ENCODE peak calls at places on chromosomes 16 and 17, in six cellular contexts. N, P, R, F, S and I are unnamed samples.

GRCh38 chr17:1986783-1987451 is 38.2 kb downstream of the RTN4RL1 start:
- DNase-seq in N (no peak), P (no peak), R (no peak), F (no peak), S (no peak), I (no peak)

GRCh38 chr17:18256351-18256750 is 2.2 kb downstream of the FLII start:
- DNase-seq in N (no peak), P (no peak), R (no peak), F (no peak), S (no peak), I (no peak)

GRCh38 chr17:31446195-31446967 is 54.9 kb downstream of the RAB11FIP4 start:
- DNase-seq in N (no peak), P (peak), R (no peak), F (no peak), S (no peak), I (no peak)

GRCh38 chr17:29140631-29141483 is 39.3 kb downstream of the MYO18A start:
- DNase-seq in N (no peak), P (no peak), R (no peak), F (peak), S (peak), I (no peak)

GRCh38 chr17:48611681-48612455 is 1.1 kb upstream of the HOXB7 start:
- DNase-seq in N (peak), P (peak), R (no peak), F (no peak), S (no peak), I (no peak)

GRCh38 chr16:80300876-80301275 is 239.9 kb upstream of the DYNLRB2 start:
- DNase-seq in N (peak), P (no peak), R (peak), F (no peak), S (no peak), I (no peak)

GRCh38 chr16:86362155-86362849 is 148.0 kb upstream of the FOXF1 start:
- DNase-seq in N (no peak), P (no peak), R (no peak), F (no peak), S (no peak), I (no peak)

GRCh38 chr17:28170771-28171170 is 128.3 kb downstream of the NLK start:
- DNase-seq in N (no peak), P (no peak), R (no peak), F (no peak), S (no peak), I (no peak)

GRCh38 chr17:37743612-37743874 is 1.3 kb downstream of the HNF1B start:
- DNase-seq in N (no peak), P (peak), R (no peak), F (no peak), S (no peak), I (no peak)

GRCh38 chr16:26505501-26505900 is 561.2 kb upstream of the C16orf82 start:
- DNase-seq in N (no peak), P (no peak), R (no peak), F (no peak), S (no peak), I (no peak)

GRCh38 chr17:77888242-77889134 is 70.0 kb upstream of the TNRC6C start:
- DNase-seq in N (no peak), P (no peak), R (no peak), F (no peak), S (no peak), I (peak)

GRCh38 chr16:12902511-12903324 is 1.3 kb downstream of the SHISA9 start:
- DNase-seq in N (no peak), P (no peak), R (no peak), F (no peak), S (no peak), I (no peak)

GRCh38 chr16:67302882-67303434 is 23.6 kb downstream of the KCTD19 start:
- DNase-seq in N (no peak), P (no peak), R (no peak), F (no peak), S (no peak), I (peak)

GRCh38 chr17:75498726-75499213 is 16.6 kb downstream of the CASKIN2 start:
- DNase-seq in N (no peak), P (no peak), R (no peak), F (no peak), S (no peak), I (no peak)

GRCh38 chr16:15592324-15592723 is 50.6 kb downstream of the MARF1 start:
- DNase-seq in N (no peak), P (peak), R (no peak), F (no peak), S (no peak), I (no peak)

GRCh38 chr16:4377573-4378146 is 6.0 kb downstream of the VASN start:
- DNase-seq in N (no peak), P (no peak), R (no peak), F (no peak), S (peak), I (no peak)

GRCh38 chr17:76696763-76697701 is 13.7 kb downstream of the MXRA7 start:
- DNase-seq in N (no peak), P (no peak), R (peak), F (no peak), S (no peak), I (no peak)

GRCh38 chr17:48123776-48124388 is 16.3 kb downstream of the SNX11 start:
- DNase-seq in N (no peak), P (no peak), R (no peak), F (no peak), S (no peak), I (no peak)

GRCh38 chr16:20073203-20074088 is at the start of gene GPR139:
- DNase-seq in N (no peak), P (no peak), R (no peak), F (no peak), S (no peak), I (no peak)

GRCh38 chr16:4743217-4743897 is 9.0 kb downstream of the DNAAF8 start:
- DNase-seq in N (no peak), P (no peak), R (no peak), F (peak), S (no peak), I (no peak)

GRCh38 chr16:84768798-84769177 is 51.0 kb upstream of the CRISPLD2 start:
- DNase-seq in N (no peak), P (no peak), R (no peak), F (no peak), S (no peak), I (no peak)

GRCh38 chr16:55528974-55529373 is 20.1 kb downstream of the LPCAT2 start:
- DNase-seq in N (no peak), P (no peak), R (peak), F (no peak), S (no peak), I (no peak)

GRCh38 chr17:44203731-44204452 is 4.2 kb upstream of the ATXN7L3 start:
- DNase-seq in N (peak), P (peak), R (no peak), F (peak), S (no peak), I (no peak)

GRCh38 chr17:55624789-55625433 is 97.8 kb downstream of the TMEM100 start:
- DNase-seq in N (no peak), P (no peak), R (no peak), F (no peak), S (no peak), I (no peak)

GRCh38 chr16:30121741-30122620 is 1.0 kb downstream of the MAPK3 start:
- DNase-seq in N (no peak), P (no peak), R (no peak), F (no peak), S (peak), I (no peak)

GRCh38 chr17:39209317-39210092 is 9.4 kb downstream of the RPL19 start:
- DNase-seq in N (no peak), P (no peak), R (no peak), F (peak), S (peak), I (no peak)